ENCODE peak calls at places on chromosomes 3 and 15, in nine cellular contexts. Z, S, G, L, J, R, Q, X and N are unnamed samples.
A peak's percentile ranks its signal among the peaks of the same experiment; 100 is the strongest.

GRCh38 chr3:174276826-174277225 is 582.3 kb upstream of the NAALADL2 start:
- DNase-seq in G (no peak), S (no peak), X (peak; percentile 41), Z (no peak), Q (no peak), L (no peak), R (no peak), J (no peak), N (no peak)

GRCh38 chr15:73892446-73893226 is 19.3 kb downstream of the TBC1D21 start:
- DNase-seq in R (no peak), J (no peak), L (no peak), G (no peak), Z (no peak), Q (no peak), S (no peak), X (no peak), N (no peak)

GRCh38 chr15:60479711-60480110 is 769 bp upstream of the ICE2 start:
- DNase-seq in L (no peak), Z (no peak), J (no peak), S (no peak), Q (no peak), R (peak; percentile 11), G (no peak), X (no peak), N (peak; percentile 22)

GRCh38 chr3:108345492-108346205 is 49.3 kb downstream of the HHLA2 start:
- DNase-seq in S (no peak), X (peak; percentile 58), R (no peak), G (no peak), Z (peak; percentile 2), L (no peak), Q (no peak), J (no peak), N (no peak)

GRCh38 chr3:174859109-174859735 is at the start of gene NAALADL2:
- DNase-seq in L (no peak), Z (peak; percentile 67), J (no peak), G (no peak), Q (no peak), R (no peak), X (peak; percentile 82), S (no peak), N (no peak)

GRCh38 chr3:64143399-64144130 is 81.7 kb downstream of the PRICKLE2 start:
- DNase-seq in L (peak; percentile 16), X (peak; percentile 34), R (no peak), J (no peak), Z (no peak), Q (no peak), S (no peak), G (no peak), N (no peak)

GRCh38 chr3:154060606-154061380 is 60.4 kb upstream of the ARHGEF26 start:
- DNase-seq in Z (no peak), S (no peak), J (no peak), G (no peak), X (no peak), R (no peak), Q (no peak), L (peak; percentile 55), N (no peak)

GRCh38 chr3:197499427-197499826 is 56.3 kb downstream of the BDH1 start:
- DNase-seq in S (no peak), Z (no peak), L (peak; percentile 81), J (peak; percentile 55), X (peak; percentile 96), G (peak; percentile 71), R (no peak), Q (no peak), N (no peak)

GRCh38 chr3:17982211-17982880 is 239.9 kb upstream of the TBC1D5 start:
- DNase-seq in R (no peak), S (no peak), L (no peak), Z (no peak), J (no peak), G (no peak), X (peak; percentile 36), Q (no peak), N (no peak)

GRCh38 chr15:40439461-40440299 is 1.1 kb upstream of the BAHD1 start:
- DNase-seq in Q (no peak), S (no peak), L (peak; percentile 29), R (peak; percentile 77), J (no peak), Z (no peak), X (peak; percentile 45), G (no peak), N (peak; percentile 64)

GRCh38 chr3:30467596-30468238 is 138.7 kb upstream of the TGFBR2 start:
- DNase-seq in G (no peak), J (no peak), R (no peak), S (no peak), Z (no peak), Q (no peak), X (peak; percentile 64), L (no peak), N (no peak)

GRCh38 chr3:11136871-11137626 is 17.2 kb upstream of the HRH1 start:
- DNase-seq in J (peak; percentile 100), R (no peak), X (peak; percentile 99), G (peak; percentile 100), Q (no peak), L (peak; percentile 100), Z (peak; percentile 89), S (peak; percentile 54), N (no peak)

GRCh38 chr3:36497234-36497633 is 116.9 kb downstream of the STAC start:
- DNase-seq in X (no peak), J (no peak), S (no peak), L (no peak), Z (no peak), G (no peak), R (no peak), Q (no peak), N (no peak)

GRCh38 chr3:31704651-31705179 is 172.0 kb downstream of the STT3B start:
- DNase-seq in Q (no peak), L (peak; percentile 40), G (peak; percentile 55), R (no peak), Z (peak; percentile 82), X (peak; percentile 85), J (peak; percentile 62), S (no peak), N (no peak)

GRCh38 chr3:50675179-50676030 is 678 bp downstream of the DOCK3 start:
- DNase-seq in X (no peak), G (no peak), Z (peak; percentile 63), J (no peak), L (no peak), S (no peak), Q (no peak), R (peak; percentile 85), N (peak; percentile 49)

GRCh38 chr3:136836511-136837156 is 17.7 kb downstream of the SLC35G2 start:
- DNase-seq in Z (no peak), S (no peak), G (no peak), R (no peak), Q (no peak), X (no peak), L (no peak), J (no peak), N (no peak)

GRCh38 chr3:159252772-159253384 is 451.0 kb downstream of the MFSD1 start:
- DNase-seq in J (peak; percentile 5), X (peak; percentile 79), L (peak; percentile 32), G (peak; percentile 70), S (no peak), Z (peak; percentile 58), R (peak; percentile 52), Q (peak; percentile 29), N (peak; percentile 28)
- TF ChIP-seq CTCF in J (peak; percentile 62), X (peak; percentile 95), L (peak; percentile 64), G (peak; percentile 66), S (no peak), Z (peak; percentile 95), R (peak; percentile 90), Q (peak; percentile 54), N (peak; percentile 22)

GRCh38 chr3:61940241-61940640 is 378.9 kb downstream of the PTPRG start:
- DNase-seq in J (no peak), Q (no peak), L (no peak), R (no peak), Z (no peak), S (no peak), G (no peak), X (no peak), N (no peak)

GRCh38 chr3:61938878-61939549 is 377.6 kb downstream of the PTPRG start:
- DNase-seq in G (no peak), L (no peak), J (no peak), X (no peak), R (no peak), Q (no peak), Z (no peak), S (no peak), N (no peak)

GRCh38 chr3:61935819-61936218 is 374.4 kb downstream of the PTPRG start:
- DNase-seq in X (no peak), L (no peak), J (no peak), Z (no peak), R (no peak), G (no peak), S (no peak), Q (no peak), N (no peak)

GRCh38 chr3:61932499-61932898 is 371.1 kb downstream of the PTPRG start:
- DNase-seq in S (no peak), G (no peak), Z (no peak), R (no peak), J (no peak), X (no peak), L (no peak), Q (no peak), N (no peak)

GRCh38 chr3:61936344-61936937 is 375.1 kb downstream of the PTPRG start:
- DNase-seq in X (no peak), J (no peak), Z (no peak), Q (no peak), L (peak; percentile 25), G (no peak), S (no peak), R (peak; percentile 55), N (peak; percentile 35)
- TF ChIP-seq CTCF in X (peak; percentile 57), J (no peak), Z (no peak), Q (peak; percentile 81), L (peak; percentile 82), G (peak; percentile 88), S (no peak), R (peak; percentile 77), N (peak; percentile 66)

GRCh38 chr15:26438718-26439117 is 334.1 kb downstream of the GABRB3 start:
- DNase-seq in X (no peak), S (no peak), L (no peak), G (no peak), Q (no peak), Z (no peak), J (no peak), R (no peak), N (no peak)
- TF ChIP-seq CTCF in X (no peak), S (no peak), L (no peak), G (no peak), Q (no peak), Z (no peak), J (no peak), R (no peak), N (no peak)

GRCh38 chr3:180970931-180971330 is 18.6 kb downstream of the DNAJC19 start:
- DNase-seq in S (no peak), J (no peak), Z (no peak), R (no peak), Q (no peak), X (no peak), L (no peak), G (no peak), N (no peak)
- TF ChIP-seq CTCF in S (no peak), J (no peak), Z (no peak), R (no peak), Q (no peak), X (no peak), L (no peak), G (no peak), N (no peak)